ENCODE peak calls at places on chromosomes 4 and X, in seven cellular contexts. One of them, this sample, is unnamed.

GRCh38 chr4:100348472-100348871 is 158.2 kb upstream of the DDIT4L start:
- DNase-seq in activated gamma-delta T cell: no peak
- DNase-seq in stimulated activated naive CD8-positive, alpha-beta T cell treated with anti-CD3 and anti-CD28 coated beads, Interleukin-15, Interleukin-2, amounts not matched to agents 100 U/mL and 50 U/mL, for 24 hours: no peak
- DNase-seq in activated CD4-positive, CD25-positive, alpha-beta regulatory T cell treated with anti-CD3 and anti-CD28 coated beads, Interleukin-2, amount 50 U/mL, for 72 hours: no peak
- DNase-seq in astrocyte of the spinal cord: peak
- DNase-seq in T-helper 1 cell: no peak
- DNase-seq in NCI-H1105: no peak
- DNase-seq in this sample: peak

GRCh38 chr4:89316931-89317366 is 9.3 kb upstream of the GPRIN3 start:
- DNase-seq in activated gamma-delta T cell: no peak
- DNase-seq in stimulated activated naive CD8-positive, alpha-beta T cell treated with anti-CD3 and anti-CD28 coated beads, Interleukin-15, Interleukin-2, amounts not matched to agents 100 U/mL and 50 U/mL, for 24 hours: no peak
- DNase-seq in activated CD4-positive, CD25-positive, alpha-beta regulatory T cell treated with anti-CD3 and anti-CD28 coated beads, Interleukin-2, amount 50 U/mL, for 72 hours: no peak
- DNase-seq in astrocyte of the spinal cord: peak
- DNase-seq in T-helper 1 cell: peak
- DNase-seq in NCI-H1105: no peak
- DNase-seq in this sample: peak

GRCh38 chrX:153875391-153876111 is 10.4 kb downstream of the L1CAM start:
- DNase-seq in activated gamma-delta T cell: peak
- DNase-seq in stimulated activated naive CD8-positive, alpha-beta T cell treated with anti-CD3 and anti-CD28 coated beads, Interleukin-15, Interleukin-2, amounts not matched to agents 100 U/mL and 50 U/mL, for 24 hours: peak
- DNase-seq in activated CD4-positive, CD25-positive, alpha-beta regulatory T cell treated with anti-CD3 and anti-CD28 coated beads, Interleukin-2, amount 50 U/mL, for 72 hours: peak
- DNase-seq in astrocyte of the spinal cord: peak
- DNase-seq in T-helper 1 cell: peak
- DNase-seq in NCI-H1105: peak
- DNase-seq in this sample: no peak

GRCh38 chr4:53478671-53479456 is 101.4 kb downstream of the FIP1L1 start:
- DNase-seq in activated gamma-delta T cell: no peak
- DNase-seq in stimulated activated naive CD8-positive, alpha-beta T cell treated with anti-CD3 and anti-CD28 coated beads, Interleukin-15, Interleukin-2, amounts not matched to agents 100 U/mL and 50 U/mL, for 24 hours: no peak
- DNase-seq in activated CD4-positive, CD25-positive, alpha-beta regulatory T cell treated with anti-CD3 and anti-CD28 coated beads, Interleukin-2, amount 50 U/mL, for 72 hours: no peak
- DNase-seq in astrocyte of the spinal cord: peak
- DNase-seq in T-helper 1 cell: no peak
- DNase-seq in NCI-H1105: no peak
- DNase-seq in this sample: peak

GRCh38 chr4:16722386-16722785 is 176.1 kb downstream of the LDB2 start:
- DNase-seq in activated gamma-delta T cell: no peak
- DNase-seq in stimulated activated naive CD8-positive, alpha-beta T cell treated with anti-CD3 and anti-CD28 coated beads, Interleukin-15, Interleukin-2, amounts not matched to agents 100 U/mL and 50 U/mL, for 24 hours: no peak
- DNase-seq in activated CD4-positive, CD25-positive, alpha-beta regulatory T cell treated with anti-CD3 and anti-CD28 coated beads, Interleukin-2, amount 50 U/mL, for 72 hours: no peak
- DNase-seq in astrocyte of the spinal cord: no peak
- DNase-seq in T-helper 1 cell: no peak
- DNase-seq in NCI-H1105: no peak
- DNase-seq in this sample: no peak

GRCh38 chrX:132954323-132954722 is 4.1 kb downstream of the HS6ST2 start:
- DNase-seq in activated gamma-delta T cell: no peak
- DNase-seq in stimulated activated naive CD8-positive, alpha-beta T cell treated with anti-CD3 and anti-CD28 coated beads, Interleukin-15, Interleukin-2, amounts not matched to agents 100 U/mL and 50 U/mL, for 24 hours: no peak
- DNase-seq in activated CD4-positive, CD25-positive, alpha-beta regulatory T cell treated with anti-CD3 and anti-CD28 coated beads, Interleukin-2, amount 50 U/mL, for 72 hours: no peak
- DNase-seq in astrocyte of the spinal cord: no peak
- DNase-seq in T-helper 1 cell: no peak
- DNase-seq in NCI-H1105: no peak
- DNase-seq in this sample: no peak

GRCh38 chrX:132452911-132453550 is 35.8 kb downstream of the MBNL3 start:
- DNase-seq in activated gamma-delta T cell: no peak
- DNase-seq in stimulated activated naive CD8-positive, alpha-beta T cell treated with anti-CD3 and anti-CD28 coated beads, Interleukin-15, Interleukin-2, amounts not matched to agents 100 U/mL and 50 U/mL, for 24 hours: no peak
- DNase-seq in activated CD4-positive, CD25-positive, alpha-beta regulatory T cell treated with anti-CD3 and anti-CD28 coated beads, Interleukin-2, amount 50 U/mL, for 72 hours: no peak
- DNase-seq in astrocyte of the spinal cord: no peak
- DNase-seq in T-helper 1 cell: no peak
- DNase-seq in NCI-H1105: no peak
- DNase-seq in this sample: no peak

GRCh38 chr4:136768925-136769275 is 763.4 kb downstream of the PCDH18 start:
- DNase-seq in activated gamma-delta T cell: no peak
- DNase-seq in stimulated activated naive CD8-positive, alpha-beta T cell treated with anti-CD3 and anti-CD28 coated beads, Interleukin-15, Interleukin-2, amounts not matched to agents 100 U/mL and 50 U/mL, for 24 hours: no peak
- DNase-seq in activated CD4-positive, CD25-positive, alpha-beta regulatory T cell treated with anti-CD3 and anti-CD28 coated beads, Interleukin-2, amount 50 U/mL, for 72 hours: no peak
- DNase-seq in astrocyte of the spinal cord: no peak
- DNase-seq in T-helper 1 cell: no peak
- DNase-seq in NCI-H1105: no peak
- DNase-seq in this sample: no peak

GRCh38 chr4:20987191-20987590 is 286.9 kb downstream of the PACRGL start:
- DNase-seq in activated gamma-delta T cell: no peak
- DNase-seq in stimulated activated naive CD8-positive, alpha-beta T cell treated with anti-CD3 and anti-CD28 coated beads, Interleukin-15, Interleukin-2, amounts not matched to agents 100 U/mL and 50 U/mL, for 24 hours: no peak
- DNase-seq in activated CD4-positive, CD25-positive, alpha-beta regulatory T cell treated with anti-CD3 and anti-CD28 coated beads, Interleukin-2, amount 50 U/mL, for 72 hours: no peak
- DNase-seq in astrocyte of the spinal cord: no peak
- DNase-seq in T-helper 1 cell: no peak
- DNase-seq in NCI-H1105: no peak
- DNase-seq in this sample: no peak

GRCh38 chr4:148795156-148795864 is 353.1 kb upstream of the NR3C2 start:
- DNase-seq in activated gamma-delta T cell: no peak
- DNase-seq in stimulated activated naive CD8-positive, alpha-beta T cell treated with anti-CD3 and anti-CD28 coated beads, Interleukin-15, Interleukin-2, amounts not matched to agents 100 U/mL and 50 U/mL, for 24 hours: no peak
- DNase-seq in activated CD4-positive, CD25-positive, alpha-beta regulatory T cell treated with anti-CD3 and anti-CD28 coated beads, Interleukin-2, amount 50 U/mL, for 72 hours: no peak
- DNase-seq in astrocyte of the spinal cord: peak
- DNase-seq in T-helper 1 cell: no peak
- DNase-seq in NCI-H1105: no peak
- DNase-seq in this sample: no peak

GRCh38 chr4:64584981-64585557 is 175.8 kb upstream of the TECRL start:
- DNase-seq in activated gamma-delta T cell: no peak
- DNase-seq in stimulated activated naive CD8-positive, alpha-beta T cell treated with anti-CD3 and anti-CD28 coated beads, Interleukin-15, Interleukin-2, amounts not matched to agents 100 U/mL and 50 U/mL, for 24 hours: no peak
- DNase-seq in activated CD4-positive, CD25-positive, alpha-beta regulatory T cell treated with anti-CD3 and anti-CD28 coated beads, Interleukin-2, amount 50 U/mL, for 72 hours: no peak
- DNase-seq in astrocyte of the spinal cord: peak
- DNase-seq in T-helper 1 cell: no peak
- DNase-seq in NCI-H1105: peak
- DNase-seq in this sample: peak

GRCh38 chr4:134780244-134780643 is 578.7 kb upstream of the PABPC4L start:
- DNase-seq in activated gamma-delta T cell: no peak
- DNase-seq in stimulated activated naive CD8-positive, alpha-beta T cell treated with anti-CD3 and anti-CD28 coated beads, Interleukin-15, Interleukin-2, amounts not matched to agents 100 U/mL and 50 U/mL, for 24 hours: no peak
- DNase-seq in activated CD4-positive, CD25-positive, alpha-beta regulatory T cell treated with anti-CD3 and anti-CD28 coated beads, Interleukin-2, amount 50 U/mL, for 72 hours: no peak
- DNase-seq in astrocyte of the spinal cord: no peak
- DNase-seq in T-helper 1 cell: no peak
- DNase-seq in NCI-H1105: no peak
- DNase-seq in this sample: no peak

GRCh38 chrX:40729923-40730584 is 5.3 kb downstream of the MED14 start:
- DNase-seq in activated gamma-delta T cell: no peak
- DNase-seq in stimulated activated naive CD8-positive, alpha-beta T cell treated with anti-CD3 and anti-CD28 coated beads, Interleukin-15, Interleukin-2, amounts not matched to agents 100 U/mL and 50 U/mL, for 24 hours: no peak
- DNase-seq in activated CD4-positive, CD25-positive, alpha-beta regulatory T cell treated with anti-CD3 and anti-CD28 coated beads, Interleukin-2, amount 50 U/mL, for 72 hours: no peak
- DNase-seq in astrocyte of the spinal cord: no peak
- DNase-seq in T-helper 1 cell: no peak
- DNase-seq in NCI-H1105: no peak
- DNase-seq in this sample: no peak

GRCh38 chrX:123217077-123217476 is 33.0 kb downstream of the GRIA3 start:
- DNase-seq in activated gamma-delta T cell: no peak
- DNase-seq in stimulated activated naive CD8-positive, alpha-beta T cell treated with anti-CD3 and anti-CD28 coated beads, Interleukin-15, Interleukin-2, amounts not matched to agents 100 U/mL and 50 U/mL, for 24 hours: no peak
- DNase-seq in activated CD4-positive, CD25-positive, alpha-beta regulatory T cell treated with anti-CD3 and anti-CD28 coated beads, Interleukin-2, amount 50 U/mL, for 72 hours: no peak
- DNase-seq in astrocyte of the spinal cord: no peak
- DNase-seq in T-helper 1 cell: no peak
- DNase-seq in NCI-H1105: no peak
- DNase-seq in this sample: no peak

GRCh38 chrX:2409796-2410195 is 91.0 kb downstream of the DHRSX start:
- DNase-seq in activated gamma-delta T cell: no peak
- DNase-seq in stimulated activated naive CD8-positive, alpha-beta T cell treated with anti-CD3 and anti-CD28 coated beads, Interleukin-15, Interleukin-2, amounts not matched to agents 100 U/mL and 50 U/mL, for 24 hours: no peak
- DNase-seq in activated CD4-positive, CD25-positive, alpha-beta regulatory T cell treated with anti-CD3 and anti-CD28 coated beads, Interleukin-2, amount 50 U/mL, for 72 hours: no peak
- DNase-seq in astrocyte of the spinal cord: no peak
- DNase-seq in T-helper 1 cell: no peak
- DNase-seq in NCI-H1105: no peak
- DNase-seq in this sample: no peak

GRCh38 chr4:3521621-3522325 is 10.4 kb downstream of the LRPAP1 start:
- DNase-seq in activated gamma-delta T cell: no peak
- DNase-seq in stimulated activated naive CD8-positive, alpha-beta T cell treated with anti-CD3 and anti-CD28 coated beads, Interleukin-15, Interleukin-2, amounts not matched to agents 100 U/mL and 50 U/mL, for 24 hours: no peak
- DNase-seq in activated CD4-positive, CD25-positive, alpha-beta regulatory T cell treated with anti-CD3 and anti-CD28 coated beads, Interleukin-2, amount 50 U/mL, for 72 hours: no peak
- DNase-seq in astrocyte of the spinal cord: no peak
- DNase-seq in T-helper 1 cell: no peak
- DNase-seq in NCI-H1105: no peak
- DNase-seq in this sample: no peak

GRCh38 chr4:25867781-25868180 is 5.0 kb upstream of the SEL1L3 start:
- DNase-seq in activated gamma-delta T cell: no peak
- DNase-seq in stimulated activated naive CD8-positive, alpha-beta T cell treated with anti-CD3 and anti-CD28 coated beads, Interleukin-15, Interleukin-2, amounts not matched to agents 100 U/mL and 50 U/mL, for 24 hours: no peak
- DNase-seq in activated CD4-positive, CD25-positive, alpha-beta regulatory T cell treated with anti-CD3 and anti-CD28 coated beads, Interleukin-2, amount 50 U/mL, for 72 hours: no peak
- DNase-seq in astrocyte of the spinal cord: no peak
- DNase-seq in T-helper 1 cell: no peak
- DNase-seq in NCI-H1105: no peak
- DNase-seq in this sample: no peak

GRCh38 chr4:158259955-158260575 is 49.8 kb downstream of the TMEM144 start:
- DNase-seq in activated gamma-delta T cell: no peak
- DNase-seq in stimulated activated naive CD8-positive, alpha-beta T cell treated with anti-CD3 and anti-CD28 coated beads, Interleukin-15, Interleukin-2, amounts not matched to agents 100 U/mL and 50 U/mL, for 24 hours: no peak
- DNase-seq in activated CD4-positive, CD25-positive, alpha-beta regulatory T cell treated with anti-CD3 and anti-CD28 coated beads, Interleukin-2, amount 50 U/mL, for 72 hours: no peak
- DNase-seq in astrocyte of the spinal cord: peak
- DNase-seq in T-helper 1 cell: no peak
- DNase-seq in NCI-H1105: peak
- DNase-seq in this sample: no peak

GRCh38 chrX:40167240-40168182 is 69.8 kb upstream of the BCOR start:
- DNase-seq in activated gamma-delta T cell: no peak
- DNase-seq in stimulated activated naive CD8-positive, alpha-beta T cell treated with anti-CD3 and anti-CD28 coated beads, Interleukin-15, Interleukin-2, amounts not matched to agents 100 U/mL and 50 U/mL, for 24 hours: no peak
- DNase-seq in activated CD4-positive, CD25-positive, alpha-beta regulatory T cell treated with anti-CD3 and anti-CD28 coated beads, Interleukin-2, amount 50 U/mL, for 72 hours: no peak
- DNase-seq in astrocyte of the spinal cord: no peak
- DNase-seq in T-helper 1 cell: no peak
- DNase-seq in NCI-H1105: peak
- DNase-seq in this sample: no peak

GRCh38 chr4:5365071-5366008 is 314.1 kb downstream of the STK32B start:
- DNase-seq in activated gamma-delta T cell: no peak
- DNase-seq in stimulated activated naive CD8-positive, alpha-beta T cell treated with anti-CD3 and anti-CD28 coated beads, Interleukin-15, Interleukin-2, amounts not matched to agents 100 U/mL and 50 U/mL, for 24 hours: no peak
- DNase-seq in activated CD4-positive, CD25-positive, alpha-beta regulatory T cell treated with anti-CD3 and anti-CD28 coated beads, Interleukin-2, amount 50 U/mL, for 72 hours: no peak
- DNase-seq in astrocyte of the spinal cord: peak
- DNase-seq in T-helper 1 cell: no peak
- DNase-seq in NCI-H1105: no peak
- DNase-seq in this sample: peak

GRCh38 chrX:2664497-2664896 is 26.6 kb upstream of the CD99 start:
- DNase-seq in activated gamma-delta T cell: no peak
- DNase-seq in stimulated activated naive CD8-positive, alpha-beta T cell treated with anti-CD3 and anti-CD28 coated beads, Interleukin-15, Interleukin-2, amounts not matched to agents 100 U/mL and 50 U/mL, for 24 hours: no peak
- DNase-seq in activated CD4-positive, CD25-positive, alpha-beta regulatory T cell treated with anti-CD3 and anti-CD28 coated beads, Interleukin-2, amount 50 U/mL, for 72 hours: no peak
- DNase-seq in astrocyte of the spinal cord: peak
- DNase-seq in T-helper 1 cell: no peak
- DNase-seq in NCI-H1105: no peak
- DNase-seq in this sample: no peak

GRCh38 chr4:13653356-13653755 is 25.8 kb upstream of the BOD1L1 start:
- DNase-seq in activated gamma-delta T cell: no peak
- DNase-seq in stimulated activated naive CD8-positive, alpha-beta T cell treated with anti-CD3 and anti-CD28 coated beads, Interleukin-15, Interleukin-2, amounts not matched to agents 100 U/mL and 50 U/mL, for 24 hours: no peak
- DNase-seq in activated CD4-positive, CD25-positive, alpha-beta regulatory T cell treated with anti-CD3 and anti-CD28 coated beads, Interleukin-2, amount 50 U/mL, for 72 hours: no peak
- DNase-seq in astrocyte of the spinal cord: no peak
- DNase-seq in T-helper 1 cell: no peak
- DNase-seq in NCI-H1105: no peak
- DNase-seq in this sample: no peak

GRCh38 chr4:1727117-1728031 is 6.1 kb downstream of the TACC3 start:
- DNase-seq in activated gamma-delta T cell: no peak
- DNase-seq in stimulated activated naive CD8-positive, alpha-beta T cell treated with anti-CD3 and anti-CD28 coated beads, Interleukin-15, Interleukin-2, amounts not matched to agents 100 U/mL and 50 U/mL, for 24 hours: no peak
- DNase-seq in activated CD4-positive, CD25-positive, alpha-beta regulatory T cell treated with anti-CD3 and anti-CD28 coated beads, Interleukin-2, amount 50 U/mL, for 72 hours: no peak
- DNase-seq in astrocyte of the spinal cord: peak
- DNase-seq in T-helper 1 cell: no peak
- DNase-seq in NCI-H1105: no peak
- DNase-seq in this sample: peak

GRCh38 chr4:98516042-98516440 is 142.4 kb downstream of the TSPAN5 start:
- DNase-seq in activated gamma-delta T cell: no peak
- DNase-seq in stimulated activated naive CD8-positive, alpha-beta T cell treated with anti-CD3 and anti-CD28 coated beads, Interleukin-15, Interleukin-2, amounts not matched to agents 100 U/mL and 50 U/mL, for 24 hours: no peak
- DNase-seq in activated CD4-positive, CD25-positive, alpha-beta regulatory T cell treated with anti-CD3 and anti-CD28 coated beads, Interleukin-2, amount 50 U/mL, for 72 hours: no peak
- DNase-seq in astrocyte of the spinal cord: peak
- DNase-seq in T-helper 1 cell: no peak
- DNase-seq in NCI-H1105: no peak
- DNase-seq in this sample: peak

GRCh38 chr4:71156616-71157015 is 163.2 kb downstream of the DCK start:
- DNase-seq in activated gamma-delta T cell: no peak
- DNase-seq in stimulated activated naive CD8-positive, alpha-beta T cell treated with anti-CD3 and anti-CD28 coated beads, Interleukin-15, Interleukin-2, amounts not matched to agents 100 U/mL and 50 U/mL, for 24 hours: no peak
- DNase-seq in activated CD4-positive, CD25-positive, alpha-beta regulatory T cell treated with anti-CD3 and anti-CD28 coated beads, Interleukin-2, amount 50 U/mL, for 72 hours: no peak
- DNase-seq in astrocyte of the spinal cord: no peak
- DNase-seq in T-helper 1 cell: no peak
- DNase-seq in NCI-H1105: peak
- DNase-seq in this sample: no peak

GRCh38 chr4:156771171-156771837 is 200.3 kb downstream of the PDGFC start:
- DNase-seq in activated gamma-delta T cell: no peak
- DNase-seq in stimulated activated naive CD8-positive, alpha-beta T cell treated with anti-CD3 and anti-CD28 coated beads, Interleukin-15, Interleukin-2, amounts not matched to agents 100 U/mL and 50 U/mL, for 24 hours: no peak
- DNase-seq in activated CD4-positive, CD25-positive, alpha-beta regulatory T cell treated with anti-CD3 and anti-CD28 coated beads, Interleukin-2, amount 50 U/mL, for 72 hours: no peak
- DNase-seq in astrocyte of the spinal cord: peak
- DNase-seq in T-helper 1 cell: no peak
- DNase-seq in NCI-H1105: peak
- DNase-seq in this sample: peak

GRCh38 chr4:154743683-154744340 is at the start of gene LRAT:
- DNase-seq in activated gamma-delta T cell: peak
- DNase-seq in stimulated activated naive CD8-positive, alpha-beta T cell treated with anti-CD3 and anti-CD28 coated beads, Interleukin-15, Interleukin-2, amounts not matched to agents 100 U/mL and 50 U/mL, for 24 hours: peak
- DNase-seq in activated CD4-positive, CD25-positive, alpha-beta regulatory T cell treated with anti-CD3 and anti-CD28 coated beads, Interleukin-2, amount 50 U/mL, for 72 hours: peak
- DNase-seq in astrocyte of the spinal cord: peak
- DNase-seq in T-helper 1 cell: no peak
- DNase-seq in NCI-H1105: no peak
- DNase-seq in this sample: no peak

GRCh38 chrX:28639502-28639901 is 52.3 kb downstream of the IL1RAPL1 start:
- DNase-seq in activated gamma-delta T cell: no peak
- DNase-seq in stimulated activated naive CD8-positive, alpha-beta T cell treated with anti-CD3 and anti-CD28 coated beads, Interleukin-15, Interleukin-2, amounts not matched to agents 100 U/mL and 50 U/mL, for 24 hours: no peak
- DNase-seq in activated CD4-positive, CD25-positive, alpha-beta regulatory T cell treated with anti-CD3 and anti-CD28 coated beads, Interleukin-2, amount 50 U/mL, for 72 hours: no peak
- DNase-seq in astrocyte of the spinal cord: peak
- DNase-seq in T-helper 1 cell: no peak
- DNase-seq in NCI-H1105: no peak
- DNase-seq in this sample: no peak

GRCh38 chrX:17629011-17629410 is 108.3 kb upstream of the SCML1 start:
- DNase-seq in activated gamma-delta T cell: no peak
- DNase-seq in stimulated activated naive CD8-positive, alpha-beta T cell treated with anti-CD3 and anti-CD28 coated beads, Interleukin-15, Interleukin-2, amounts not matched to agents 100 U/mL and 50 U/mL, for 24 hours: no peak
- DNase-seq in activated CD4-positive, CD25-positive, alpha-beta regulatory T cell treated with anti-CD3 and anti-CD28 coated beads, Interleukin-2, amount 50 U/mL, for 72 hours: no peak
- DNase-seq in astrocyte of the spinal cord: no peak
- DNase-seq in T-helper 1 cell: no peak
- DNase-seq in NCI-H1105: no peak
- DNase-seq in this sample: no peak

GRCh38 chr4:104868942-104869341 is 277.7 kb upstream of the TET2 start:
- DNase-seq in activated gamma-delta T cell: no peak
- DNase-seq in stimulated activated naive CD8-positive, alpha-beta T cell treated with anti-CD3 and anti-CD28 coated beads, Interleukin-15, Interleukin-2, amounts not matched to agents 100 U/mL and 50 U/mL, for 24 hours: no peak
- DNase-seq in activated CD4-positive, CD25-positive, alpha-beta regulatory T cell treated with anti-CD3 and anti-CD28 coated beads, Interleukin-2, amount 50 U/mL, for 72 hours: no peak
- DNase-seq in astrocyte of the spinal cord: no peak
- DNase-seq in T-helper 1 cell: no peak
- DNase-seq in NCI-H1105: no peak
- DNase-seq in this sample: no peak

GRCh38 chr4:122481766-122482405 is 25.4 kb upstream of the IL2 start:
- DNase-seq in activated gamma-delta T cell: no peak
- DNase-seq in stimulated activated naive CD8-positive, alpha-beta T cell treated with anti-CD3 and anti-CD28 coated beads, Interleukin-15, Interleukin-2, amounts not matched to agents 100 U/mL and 50 U/mL, for 24 hours: no peak
- DNase-seq in activated CD4-positive, CD25-positive, alpha-beta regulatory T cell treated with anti-CD3 and anti-CD28 coated beads, Interleukin-2, amount 50 U/mL, for 72 hours: no peak
- DNase-seq in astrocyte of the spinal cord: peak
- DNase-seq in T-helper 1 cell: no peak
- DNase-seq in NCI-H1105: no peak
- DNase-seq in this sample: peak

GRCh38 chr4:181659202-181659601 is 584.0 kb upstream of the TENM3 start:
- DNase-seq in activated gamma-delta T cell: no peak
- DNase-seq in stimulated activated naive CD8-positive, alpha-beta T cell treated with anti-CD3 and anti-CD28 coated beads, Interleukin-15, Interleukin-2, amounts not matched to agents 100 U/mL and 50 U/mL, for 24 hours: no peak
- DNase-seq in activated CD4-positive, CD25-positive, alpha-beta regulatory T cell treated with anti-CD3 and anti-CD28 coated beads, Interleukin-2, amount 50 U/mL, for 72 hours: no peak
- DNase-seq in astrocyte of the spinal cord: peak
- DNase-seq in T-helper 1 cell: no peak
- DNase-seq in NCI-H1105: no peak
- DNase-seq in this sample: no peak

GRCh38 chr4:67929447-67929846 is 33.8 kb downstream of the TMPRSS11A start:
- DNase-seq in activated gamma-delta T cell: no peak
- DNase-seq in stimulated activated naive CD8-positive, alpha-beta T cell treated with anti-CD3 and anti-CD28 coated beads, Interleukin-15, Interleukin-2, amounts not matched to agents 100 U/mL and 50 U/mL, for 24 hours: no peak
- DNase-seq in activated CD4-positive, CD25-positive, alpha-beta regulatory T cell treated with anti-CD3 and anti-CD28 coated beads, Interleukin-2, amount 50 U/mL, for 72 hours: no peak
- DNase-seq in astrocyte of the spinal cord: peak
- DNase-seq in T-helper 1 cell: no peak
- DNase-seq in NCI-H1105: no peak
- DNase-seq in this sample: peak

GRCh38 chr4:15396157-15396800 is 31.6 kb upstream of the C1QTNF7 start:
- DNase-seq in activated gamma-delta T cell: no peak
- DNase-seq in stimulated activated naive CD8-positive, alpha-beta T cell treated with anti-CD3 and anti-CD28 coated beads, Interleukin-15, Interleukin-2, amounts not matched to agents 100 U/mL and 50 U/mL, for 24 hours: peak
- DNase-seq in activated CD4-positive, CD25-positive, alpha-beta regulatory T cell treated with anti-CD3 and anti-CD28 coated beads, Interleukin-2, amount 50 U/mL, for 72 hours: peak
- DNase-seq in astrocyte of the spinal cord: peak
- DNase-seq in T-helper 1 cell: peak
- DNase-seq in NCI-H1105: no peak
- DNase-seq in this sample: peak

GRCh38 chr4:57053508-57053907 is 56.7 kb downstream of the IGFBP7 start:
- DNase-seq in activated gamma-delta T cell: no peak
- DNase-seq in stimulated activated naive CD8-positive, alpha-beta T cell treated with anti-CD3 and anti-CD28 coated beads, Interleukin-15, Interleukin-2, amounts not matched to agents 100 U/mL and 50 U/mL, for 24 hours: no peak
- DNase-seq in activated CD4-positive, CD25-positive, alpha-beta regulatory T cell treated with anti-CD3 and anti-CD28 coated beads, Interleukin-2, amount 50 U/mL, for 72 hours: no peak
- DNase-seq in astrocyte of the spinal cord: peak
- DNase-seq in T-helper 1 cell: no peak
- DNase-seq in NCI-H1105: no peak
- DNase-seq in this sample: no peak

GRCh38 chr4:167452922-167453321 is 218.6 kb upstream of the SPOCK3 start:
- DNase-seq in activated gamma-delta T cell: no peak
- DNase-seq in stimulated activated naive CD8-positive, alpha-beta T cell treated with anti-CD3 and anti-CD28 coated beads, Interleukin-15, Interleukin-2, amounts not matched to agents 100 U/mL and 50 U/mL, for 24 hours: no peak
- DNase-seq in activated CD4-positive, CD25-positive, alpha-beta regulatory T cell treated with anti-CD3 and anti-CD28 coated beads, Interleukin-2, amount 50 U/mL, for 72 hours: no peak
- DNase-seq in astrocyte of the spinal cord: no peak
- DNase-seq in T-helper 1 cell: no peak
- DNase-seq in NCI-H1105: peak
- DNase-seq in this sample: no peak

GRCh38 chr4:47315346-47315745 is 148.2 kb downstream of the COMMD8 start:
- DNase-seq in activated gamma-delta T cell: no peak
- DNase-seq in stimulated activated naive CD8-positive, alpha-beta T cell treated with anti-CD3 and anti-CD28 coated beads, Interleukin-15, Interleukin-2, amounts not matched to agents 100 U/mL and 50 U/mL, for 24 hours: no peak
- DNase-seq in activated CD4-positive, CD25-positive, alpha-beta regulatory T cell treated with anti-CD3 and anti-CD28 coated beads, Interleukin-2, amount 50 U/mL, for 72 hours: no peak
- DNase-seq in astrocyte of the spinal cord: peak
- DNase-seq in T-helper 1 cell: no peak
- DNase-seq in NCI-H1105: no peak
- DNase-seq in this sample: peak

GRCh38 chr4:85669992-85670548 is 195.1 kb downstream of the ARHGAP24 start:
- DNase-seq in activated gamma-delta T cell: no peak
- DNase-seq in stimulated activated naive CD8-positive, alpha-beta T cell treated with anti-CD3 and anti-CD28 coated beads, Interleukin-15, Interleukin-2, amounts not matched to agents 100 U/mL and 50 U/mL, for 24 hours: no peak
- DNase-seq in activated CD4-positive, CD25-positive, alpha-beta regulatory T cell treated with anti-CD3 and anti-CD28 coated beads, Interleukin-2, amount 50 U/mL, for 72 hours: no peak
- DNase-seq in astrocyte of the spinal cord: no peak
- DNase-seq in T-helper 1 cell: no peak
- DNase-seq in NCI-H1105: no peak
- DNase-seq in this sample: no peak

This sample was measured in H4.